ENCODE peak calls at places on chromosomes 1 and 21, in nine cellular contexts. One of them, this sample, is unnamed.

GRCh38 chr1:168972225-168972624 is 134.3 kb upstream of the ATP1B1 start:
- DNase-seq in activated naive CD4-positive, alpha-beta T cell treated with anti-CD3 and anti-CD28 coated beads for 36 hours: no peak
- DNase-seq in right cardiac atrium: no peak
- DNase-seq in HS-5: no peak
- DNase-seq in NCI-H1417: no peak
- DNase-seq in skeletal muscle cell: no peak
- DNase-seq in HT-29: no peak
- DNase-seq in 8988T: no peak
- DNase-seq in AG10803: no peak
- DNase-seq in this sample: peak; percentile 61

GRCh38 chr21:34834852-34835501 is 166.2 kb downstream of the CLIC6 start:
- DNase-seq in activated naive CD4-positive, alpha-beta T cell treated with anti-CD3 and anti-CD28 coated beads for 36 hours: peak; percentile 65
- DNase-seq in right cardiac atrium: peak; percentile 52
- DNase-seq in HS-5: no peak
- DNase-seq in NCI-H1417: no peak
- DNase-seq in skeletal muscle cell: no peak
- DNase-seq in HT-29: no peak
- DNase-seq in 8988T: no peak
- DNase-seq in AG10803: no peak
- DNase-seq in this sample: no peak

GRCh38 chr1:153777648-153778047 is 2.4 kb downstream of the SLC27A3 start:
- DNase-seq in activated naive CD4-positive, alpha-beta T cell treated with anti-CD3 and anti-CD28 coated beads for 36 hours: no peak
- DNase-seq in right cardiac atrium: peak; percentile 78
- DNase-seq in HS-5: no peak
- DNase-seq in NCI-H1417: no peak
- DNase-seq in skeletal muscle cell: no peak
- DNase-seq in HT-29: no peak
- DNase-seq in 8988T: no peak
- DNase-seq in AG10803: no peak
- DNase-seq in this sample: no peak

GRCh38 chr1:19336543-19336942 is 24.4 kb downstream of the SLC66A1 start:
- DNase-seq in activated naive CD4-positive, alpha-beta T cell treated with anti-CD3 and anti-CD28 coated beads for 36 hours: peak; percentile 26
- DNase-seq in right cardiac atrium: peak; percentile 37
- DNase-seq in HS-5: no peak
- DNase-seq in NCI-H1417: no peak
- DNase-seq in skeletal muscle cell: no peak
- DNase-seq in HT-29: no peak
- DNase-seq in 8988T: no peak
- DNase-seq in AG10803: no peak
- DNase-seq in this sample: peak; percentile 55

GRCh38 chr1:153032073-153032472 is 1.1 kb downstream of the SPRR1B start:
- DNase-seq in activated naive CD4-positive, alpha-beta T cell treated with anti-CD3 and anti-CD28 coated beads for 36 hours: no peak
- DNase-seq in right cardiac atrium: no peak
- DNase-seq in HS-5: no peak
- DNase-seq in NCI-H1417: no peak
- DNase-seq in skeletal muscle cell: no peak
- DNase-seq in HT-29: no peak
- DNase-seq in 8988T: no peak
- DNase-seq in AG10803: no peak
- DNase-seq in this sample: no peak

GRCh38 chr1:54640361-54640760 is 1.2 kb upstream of the MROH7 start:
- DNase-seq in activated naive CD4-positive, alpha-beta T cell treated with anti-CD3 and anti-CD28 coated beads for 36 hours: no peak
- DNase-seq in right cardiac atrium: no peak
- DNase-seq in HS-5: no peak
- DNase-seq in NCI-H1417: no peak
- DNase-seq in skeletal muscle cell: no peak
- DNase-seq in HT-29: no peak
- DNase-seq in 8988T: no peak
- DNase-seq in AG10803: no peak
- DNase-seq in this sample: no peak

GRCh38 chr21:43890042-43890441 is 25.0 kb downstream of the AGPAT3 start:
- DNase-seq in activated naive CD4-positive, alpha-beta T cell treated with anti-CD3 and anti-CD28 coated beads for 36 hours: no peak
- DNase-seq in right cardiac atrium: no peak
- DNase-seq in HS-5: no peak
- DNase-seq in NCI-H1417: no peak
- DNase-seq in skeletal muscle cell: no peak
- DNase-seq in HT-29: no peak
- DNase-seq in 8988T: no peak
- DNase-seq in AG10803: no peak
- DNase-seq in this sample: no peak

GRCh38 chr21:45975017-45975595 is 6.5 kb upstream of the COL6A1 start:
- DNase-seq in activated naive CD4-positive, alpha-beta T cell treated with anti-CD3 and anti-CD28 coated beads for 36 hours: no peak
- DNase-seq in right cardiac atrium: peak; percentile 88
- DNase-seq in HS-5: no peak
- DNase-seq in NCI-H1417: no peak
- DNase-seq in skeletal muscle cell: no peak
- DNase-seq in HT-29: no peak
- DNase-seq in 8988T: no peak
- DNase-seq in AG10803: no peak
- DNase-seq in this sample: peak; percentile 19

GRCh38 chr1:211939876-211940468 is 95.4 kb downstream of the INTS7 start:
- DNase-seq in activated naive CD4-positive, alpha-beta T cell treated with anti-CD3 and anti-CD28 coated beads for 36 hours: peak; percentile 86
- DNase-seq in right cardiac atrium: no peak
- DNase-seq in HS-5: no peak
- DNase-seq in NCI-H1417: no peak
- DNase-seq in skeletal muscle cell: no peak
- DNase-seq in HT-29: no peak
- DNase-seq in 8988T: no peak
- DNase-seq in AG10803: no peak
- DNase-seq in this sample: peak; percentile 40

GRCh38 chr1:37186246-37186756 is 152.0 kb upstream of the GRIK3 start:
- DNase-seq in activated naive CD4-positive, alpha-beta T cell treated with anti-CD3 and anti-CD28 coated beads for 36 hours: no peak
- DNase-seq in right cardiac atrium: no peak
- DNase-seq in HS-5: no peak
- DNase-seq in NCI-H1417: no peak
- DNase-seq in skeletal muscle cell: no peak
- DNase-seq in HT-29: no peak
- DNase-seq in 8988T: no peak
- DNase-seq in AG10803: no peak
- DNase-seq in this sample: no peak

GRCh38 chr1:10891081-10891480 is 94.6 kb upstream of the CASZ1 start:
- DNase-seq in activated naive CD4-positive, alpha-beta T cell treated with anti-CD3 and anti-CD28 coated beads for 36 hours: no peak
- DNase-seq in right cardiac atrium: no peak
- DNase-seq in HS-5: no peak
- DNase-seq in NCI-H1417: no peak
- DNase-seq in skeletal muscle cell: no peak
- DNase-seq in HT-29: no peak
- DNase-seq in 8988T: no peak
- DNase-seq in AG10803: no peak
- DNase-seq in this sample: no peak

GRCh38 chr1:227918736-227919135 is 29.0 kb downstream of the WNT9A start:
- DNase-seq in activated naive CD4-positive, alpha-beta T cell treated with anti-CD3 and anti-CD28 coated beads for 36 hours: no peak
- DNase-seq in right cardiac atrium: peak; percentile 32
- DNase-seq in HS-5: no peak
- DNase-seq in NCI-H1417: no peak
- DNase-seq in skeletal muscle cell: no peak
- DNase-seq in HT-29: no peak
- DNase-seq in 8988T: no peak
- DNase-seq in AG10803: no peak
- DNase-seq in this sample: no peak

GRCh38 chr1:113683384-113684152 is 75.7 kb downstream of the PHTF1 start:
- DNase-seq in activated naive CD4-positive, alpha-beta T cell treated with anti-CD3 and anti-CD28 coated beads for 36 hours: no peak
- DNase-seq in right cardiac atrium: no peak
- DNase-seq in HS-5: no peak
- DNase-seq in NCI-H1417: no peak
- DNase-seq in skeletal muscle cell: no peak
- DNase-seq in HT-29: no peak
- DNase-seq in 8988T: no peak
- DNase-seq in AG10803: no peak
- DNase-seq in this sample: no peak

GRCh38 chr1:113630340-113631327 is 128.7 kb downstream of the PHTF1 start:
- DNase-seq in activated naive CD4-positive, alpha-beta T cell treated with anti-CD3 and anti-CD28 coated beads for 36 hours: no peak
- DNase-seq in right cardiac atrium: no peak
- DNase-seq in HS-5: no peak
- DNase-seq in NCI-H1417: no peak
- DNase-seq in skeletal muscle cell: no peak
- DNase-seq in HT-29: no peak
- DNase-seq in 8988T: no peak
- DNase-seq in AG10803: no peak
- DNase-seq in this sample: no peak

GRCh38 chr1:192654607-192655389 is 18.9 kb downstream of the RGS13 start:
- DNase-seq in activated naive CD4-positive, alpha-beta T cell treated with anti-CD3 and anti-CD28 coated beads for 36 hours: peak; percentile 9
- DNase-seq in right cardiac atrium: no peak
- DNase-seq in HS-5: peak; percentile 75
- DNase-seq in NCI-H1417: no peak
- DNase-seq in skeletal muscle cell: peak; percentile 82
- DNase-seq in HT-29: no peak
- DNase-seq in 8988T: no peak
- DNase-seq in AG10803: peak; percentile 59
- DNase-seq in this sample: no peak

GRCh38 chr1:47712596-47713299 is 274.9 kb downstream of the FOXD2 start:
- DNase-seq in activated naive CD4-positive, alpha-beta T cell treated with anti-CD3 and anti-CD28 coated beads for 36 hours: no peak
- DNase-seq in right cardiac atrium: no peak
- DNase-seq in HS-5: no peak
- DNase-seq in NCI-H1417: peak; percentile 18
- DNase-seq in skeletal muscle cell: no peak
- DNase-seq in HT-29: no peak
- DNase-seq in 8988T: no peak
- DNase-seq in AG10803: no peak
- DNase-seq in this sample: no peak

GRCh38 chr1:6101826-6102225 is 56.1 kb downstream of the KCNAB2 start:
- DNase-seq in activated naive CD4-positive, alpha-beta T cell treated with anti-CD3 and anti-CD28 coated beads for 36 hours: no peak
- DNase-seq in right cardiac atrium: peak; percentile 32
- DNase-seq in HS-5: no peak
- DNase-seq in NCI-H1417: no peak
- DNase-seq in skeletal muscle cell: no peak
- DNase-seq in HT-29: no peak
- DNase-seq in 8988T: no peak
- DNase-seq in AG10803: no peak
- DNase-seq in this sample: no peak

GRCh38 chr1:212525479-212526110 is 83.0 kb upstream of the ATF3 start:
- DNase-seq in activated naive CD4-positive, alpha-beta T cell treated with anti-CD3 and anti-CD28 coated beads for 36 hours: no peak
- DNase-seq in right cardiac atrium: no peak
- DNase-seq in HS-5: no peak
- DNase-seq in NCI-H1417: no peak
- DNase-seq in skeletal muscle cell: no peak
- DNase-seq in HT-29: no peak
- DNase-seq in 8988T: no peak
- DNase-seq in AG10803: peak; percentile 23
- DNase-seq in this sample: peak; percentile 45

GRCh38 chr1:115782571-115783281 is 14.2 kb upstream of the CASQ2 start:
- DNase-seq in activated naive CD4-positive, alpha-beta T cell treated with anti-CD3 and anti-CD28 coated beads for 36 hours: no peak
- DNase-seq in right cardiac atrium: peak; percentile 30
- DNase-seq in HS-5: peak; percentile 87
- DNase-seq in NCI-H1417: no peak
- DNase-seq in skeletal muscle cell: peak; percentile 89
- DNase-seq in HT-29: peak; percentile 40
- DNase-seq in 8988T: no peak
- DNase-seq in AG10803: peak; percentile 89
- DNase-seq in this sample: peak; percentile 1

GRCh38 chr1:234231061-234231892 is 142.0 kb upstream of the COA6 start:
- DNase-seq in activated naive CD4-positive, alpha-beta T cell treated with anti-CD3 and anti-CD28 coated beads for 36 hours: peak; percentile 16
- DNase-seq in right cardiac atrium: no peak
- DNase-seq in HS-5: no peak
- DNase-seq in NCI-H1417: peak; percentile 42
- DNase-seq in skeletal muscle cell: no peak
- DNase-seq in HT-29: peak; percentile 4
- DNase-seq in 8988T: peak; percentile 55
- DNase-seq in AG10803: no peak
- DNase-seq in this sample: peak; percentile 86

GRCh38 chr1:244552336-244552735 is 91.3 kb downstream of the CATSPERE start:
- DNase-seq in activated naive CD4-positive, alpha-beta T cell treated with anti-CD3 and anti-CD28 coated beads for 36 hours: no peak
- DNase-seq in right cardiac atrium: no peak
- DNase-seq in HS-5: no peak
- DNase-seq in NCI-H1417: no peak
- DNase-seq in skeletal muscle cell: no peak
- DNase-seq in HT-29: no peak
- DNase-seq in 8988T: no peak
- DNase-seq in AG10803: peak; percentile 17
- DNase-seq in this sample: peak; percentile 7

GRCh38 chr21:45574081-45574501 is 31.9 kb upstream of the SLC19A1 start:
- DNase-seq in activated naive CD4-positive, alpha-beta T cell treated with anti-CD3 and anti-CD28 coated beads for 36 hours: no peak
- DNase-seq in right cardiac atrium: peak; percentile 46
- DNase-seq in HS-5: no peak
- DNase-seq in NCI-H1417: no peak
- DNase-seq in skeletal muscle cell: no peak
- DNase-seq in HT-29: no peak
- DNase-seq in 8988T: no peak
- DNase-seq in AG10803: no peak
- DNase-seq in this sample: no peak

GRCh38 chr1:37150986-37151385 is 116.7 kb upstream of the GRIK3 start:
- DNase-seq in activated naive CD4-positive, alpha-beta T cell treated with anti-CD3 and anti-CD28 coated beads for 36 hours: no peak
- DNase-seq in right cardiac atrium: no peak
- DNase-seq in HS-5: no peak
- DNase-seq in NCI-H1417: no peak
- DNase-seq in skeletal muscle cell: no peak
- DNase-seq in HT-29: no peak
- DNase-seq in 8988T: no peak
- DNase-seq in AG10803: no peak
- DNase-seq in this sample: no peak

GRCh38 chr1:53289050-53289429 is 38.8 kb downstream of the LRP8 start:
- DNase-seq in activated naive CD4-positive, alpha-beta T cell treated with anti-CD3 and anti-CD28 coated beads for 36 hours: no peak
- DNase-seq in right cardiac atrium: no peak
- DNase-seq in HS-5: no peak
- DNase-seq in NCI-H1417: no peak
- DNase-seq in skeletal muscle cell: no peak
- DNase-seq in HT-29: no peak
- DNase-seq in 8988T: no peak
- DNase-seq in AG10803: no peak
- DNase-seq in this sample: no peak

GRCh38 chr1:228781801-228782661 is 46.8 kb downstream of the RHOU start:
- DNase-seq in activated naive CD4-positive, alpha-beta T cell treated with anti-CD3 and anti-CD28 coated beads for 36 hours: no peak
- DNase-seq in right cardiac atrium: no peak
- DNase-seq in HS-5: no peak
- DNase-seq in NCI-H1417: no peak
- DNase-seq in skeletal muscle cell: no peak
- DNase-seq in HT-29: no peak
- DNase-seq in 8988T: no peak
- DNase-seq in AG10803: no peak
- DNase-seq in this sample: no peak